ENCODE peak calls at places on chromosomes 12 and 14, in six cellular contexts. B, U, V, G, Z and I are unnamed samples.

GRCh38 chr14:50347521-50347920 is 35.4 kb downstream of the DMAC2L start:
- DNase-seq in B (no peak), U (peak; percentile 69), V (peak; percentile 74), G (peak; percentile 69), Z (no peak), I (peak; percentile 62)

GRCh38 chr12:5439333-5439732 is 7.4 kb downstream of the NTF3 start:
- DNase-seq in B (no peak), U (peak; percentile 24), V (no peak), G (peak; percentile 49), Z (no peak), I (no peak)

GRCh38 chr12:48956279-48957140 is 777 bp downstream of the ARF3 start:
- DNase-seq in B (peak; percentile 84), U (peak; percentile 97), V (peak; percentile 98), G (peak; percentile 93), Z (peak; percentile 87), I (peak; percentile 98)

GRCh38 chr14:90842726-90843125 is 26.5 kb upstream of the TTC7B start:
- DNase-seq in B (no peak), U (no peak), V (no peak), G (no peak), Z (no peak), I (no peak)

GRCh38 chr12:108332791-108333382 is 6.2 kb downstream of the CMKLR1 start:
- DNase-seq in B (no peak), U (no peak), V (peak; percentile 80), G (no peak), Z (no peak), I (no peak)

GRCh38 chr14:75562048-75562447 is 16.4 kb upstream of the FLVCR2 start:
- DNase-seq in B (no peak), U (no peak), V (no peak), G (no peak), Z (no peak), I (no peak)

GRCh38 chr14:41986726-41987125 is 380.1 kb downstream of the LRFN5 start:
- DNase-seq in B (no peak), U (peak; percentile 53), V (peak; percentile 10), G (no peak), Z (no peak), I (no peak)

GRCh38 chr12:2212971-2213869 is 160.4 kb downstream of the CACNA1C start:
- DNase-seq in B (no peak), U (no peak), V (peak; percentile 31), G (no peak), Z (no peak), I (peak; percentile 64)

GRCh38 chr14:34665785-34666425 is 36.0 kb upstream of the SNX6 start:
- DNase-seq in B (peak; percentile 71), U (peak; percentile 96), V (peak; percentile 97), G (peak; percentile 93), Z (peak; percentile 89), I (peak; percentile 92)

GRCh38 chr12:116420476-116420875 is 138.7 kb upstream of the MAP1LC3B2 start:
- DNase-seq in B (no peak), U (no peak), V (no peak), G (no peak), Z (no peak), I (no peak)

DNA sequence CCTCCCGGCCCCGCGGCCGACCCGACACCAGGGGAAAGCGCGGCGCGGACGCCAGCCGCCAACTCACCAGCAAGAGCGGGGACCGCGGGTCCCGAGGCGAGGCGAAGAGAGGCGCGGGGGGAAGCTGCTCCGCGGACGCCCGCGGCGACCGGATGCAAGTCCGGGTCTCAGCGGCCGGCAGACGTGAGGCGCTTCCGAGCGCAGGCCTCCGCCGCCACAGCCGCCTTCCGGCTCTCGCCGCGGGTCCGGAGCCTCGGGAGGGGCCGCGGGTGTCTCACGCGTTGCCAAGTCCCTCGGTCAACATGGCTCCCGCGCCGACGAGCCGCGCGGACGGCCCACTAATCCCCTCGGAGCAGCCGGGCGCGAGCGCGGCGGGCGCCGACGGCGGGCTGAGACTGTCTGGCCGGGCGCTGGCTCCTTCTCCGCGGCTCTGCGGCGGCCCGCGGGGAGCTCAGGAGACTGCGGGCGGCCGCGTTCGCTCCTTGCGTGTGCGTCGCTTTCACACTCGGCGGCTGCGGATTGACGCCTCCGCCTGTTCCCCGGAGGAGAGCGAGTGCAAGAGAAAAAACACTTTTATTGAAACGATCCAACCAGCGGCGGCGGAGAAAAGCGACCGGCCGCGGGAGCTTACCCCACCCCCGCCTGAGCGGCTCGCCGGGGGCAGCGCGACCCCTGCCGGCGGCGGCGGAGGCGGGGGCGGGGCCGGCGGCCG is at the start of gene CDK17:
- DNase-seq in B (no peak), U (peak; percentile 83), V (peak; percentile 92), G (peak; percentile 85), Z (no peak), I (peak; percentile 90)
- TF ChIP-seq CTCF in B (peak; percentile 37), U (peak; percentile 59), V (peak; percentile 41), G (no peak), Z (peak; percentile 43), I (peak; percentile 38)

GRCh38 chr14:85534435-85534834 is 4.5 kb downstream of the FLRT2 start:
- DNase-seq in B (no peak), U (peak; percentile 24), V (peak; percentile 38), G (no peak), Z (no peak), I (peak; percentile 30)

GRCh38 chr14:85533821-85534271 is 3.9 kb downstream of the FLRT2 start:
- DNase-seq in B (no peak), U (peak; percentile 15), V (peak; percentile 34), G (no peak), Z (no peak), I (peak; percentile 36)

GRCh38 chr14:85531594-85532391 is 1.8 kb downstream of the FLRT2 start:
- DNase-seq in B (no peak), U (peak; percentile 80), V (peak; percentile 96), G (peak; percentile 88), Z (no peak), I (peak; percentile 88)

GRCh38 chr14:85532570-85532969 is 2.6 kb downstream of the FLRT2 start:
- DNase-seq in B (no peak), U (no peak), V (no peak), G (no peak), Z (no peak), I (no peak)

DNA sequence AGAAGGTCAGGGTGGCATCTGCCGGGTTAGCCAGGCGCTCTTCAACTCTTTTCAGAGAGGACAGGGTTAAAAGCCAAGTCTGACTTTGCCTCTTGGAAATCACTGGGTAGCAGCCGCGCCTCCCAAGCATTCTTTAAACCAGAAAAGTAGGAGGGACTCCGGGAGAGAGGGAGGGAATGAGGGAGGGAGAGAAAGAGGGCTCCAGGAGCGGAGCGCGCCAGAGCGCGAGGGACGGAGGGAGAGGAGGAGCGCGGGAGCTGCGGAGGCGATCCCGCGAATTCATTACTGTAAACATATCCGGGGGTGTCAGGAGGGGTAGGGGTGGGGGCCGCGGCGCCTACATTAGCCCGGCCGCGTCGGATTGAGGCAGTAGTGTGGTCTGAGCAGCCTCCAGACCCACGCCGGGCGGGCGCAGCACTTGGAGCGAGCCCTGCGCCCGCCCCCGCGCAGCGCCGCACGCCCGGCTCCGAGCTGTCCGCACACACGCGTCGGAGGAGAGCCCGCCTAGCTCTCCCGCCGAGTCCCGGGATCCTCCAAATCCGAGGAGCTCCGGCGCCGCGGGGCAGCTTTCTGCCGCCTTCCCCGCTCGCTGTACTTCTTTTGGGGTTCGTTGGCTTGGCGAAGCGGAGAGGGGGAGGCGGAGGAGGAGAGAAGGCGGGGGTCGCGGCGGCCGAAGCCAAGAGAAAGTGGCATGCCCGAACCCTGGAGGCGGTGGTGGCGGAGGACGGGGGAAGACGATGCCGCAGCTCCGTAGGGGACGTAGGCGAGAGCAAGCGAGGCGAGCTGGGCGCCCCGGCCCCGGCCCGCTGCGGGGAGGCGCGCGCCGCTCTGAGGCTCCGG is 3.3 kb downstream of the FLRT2 start:
- DNase-seq in B (no peak), U (peak; percentile 87), V (peak; percentile 90), G (peak; percentile 87), Z (no peak), I (peak; percentile 89)
- H3K4me3 ChIP-seq in B (peak overlapping the region; percentile 96), U (peak overlapping the region; percentile 67), V (peak overlapping the region; percentile 84), G (peak overlapping the region; percentile 94), Z (peak overlapping the region; percentile 77), I (peak overlapping the region; percentile 87)

DNA sequence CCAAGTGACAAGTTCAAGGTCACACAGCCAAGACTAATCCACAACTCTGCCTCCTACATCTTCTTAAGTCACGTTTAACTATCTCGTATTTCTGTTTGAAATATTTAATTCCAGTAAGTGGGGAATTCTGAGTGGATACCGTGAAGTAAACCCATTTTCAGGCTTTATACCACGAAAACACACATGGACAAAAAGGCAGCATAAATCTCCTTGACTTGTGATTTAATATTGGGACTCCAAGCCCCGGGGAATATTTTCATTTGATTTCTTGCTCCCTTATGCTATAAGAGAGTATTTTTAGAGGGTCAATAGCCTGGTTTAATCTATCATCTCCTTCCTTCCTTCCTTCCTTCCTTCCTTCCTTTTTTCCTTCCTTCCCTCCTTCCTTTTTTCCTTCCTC is 716.7 kb downstream of the VRK1 start:
- DNase-seq in B (no peak), U (no peak), V (no peak), G (no peak), Z (no peak), I (no peak)
- TF ChIP-seq CTCF in B (no peak), U (no peak), V (no peak), G (no peak), Z (no peak), I (no peak)

DNA sequence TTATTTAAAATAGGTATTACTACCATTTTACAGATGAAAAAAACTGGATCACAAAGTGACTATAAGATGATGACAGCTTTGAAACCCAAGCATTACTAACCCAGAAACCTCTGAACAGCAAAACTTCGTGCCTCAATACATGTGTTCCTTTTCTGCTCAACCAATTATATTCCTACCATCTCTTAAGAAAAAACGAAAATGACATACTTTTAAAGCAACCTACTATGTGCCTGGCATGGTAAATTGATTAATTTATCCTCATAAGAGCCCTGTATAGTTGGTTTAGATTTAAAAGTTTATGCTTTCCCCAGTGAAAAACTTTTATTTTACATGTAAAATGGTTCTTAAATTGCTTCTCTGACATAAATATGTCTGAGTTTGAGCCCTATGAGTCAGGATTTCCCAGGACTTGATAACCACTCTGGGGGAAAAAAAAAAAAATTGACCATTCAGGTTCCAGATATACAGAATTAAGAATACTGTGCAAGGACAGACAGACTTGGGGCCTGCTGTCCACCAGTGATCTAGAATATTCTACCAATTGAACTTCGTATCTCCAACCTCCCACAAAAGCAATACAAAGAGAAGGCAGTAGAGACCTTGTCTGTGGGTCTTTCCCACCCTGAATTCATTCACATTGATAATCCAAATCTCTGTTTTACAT is 4.3 kb downstream of the SINHCAF start:
- DNase-seq in B (no peak), U (peak; percentile 62), V (peak; percentile 67), G (no peak), Z (no peak), I (peak; percentile 55)
- H3K4me3 ChIP-seq in B (no peak overlapping the region), U (no peak overlapping the region), V (no peak overlapping the region), G (no peak overlapping the region), Z (no peak overlapping the region), I (no peak overlapping the region)

GRCh38 chr12:120584343-120585149 is 3.3 kb upstream of the POP5 start:
- DNase-seq in B (no peak), U (no peak), V (no peak), G (no peak), Z (no peak), I (peak; percentile 11)
- TF ChIP-seq CTCF in B (peak; percentile 36), U (peak; percentile 39), V (peak; percentile 33), G (peak; percentile 21), Z (peak; percentile 32), I (peak; percentile 35)

GRCh38 chr12:123896786-123897185 is 75.8 kb downstream of the CCDC92 start:
- DNase-seq in B (peak; percentile 75), U (peak; percentile 20), V (no peak), G (peak; percentile 89), Z (peak; percentile 56), I (peak; percentile 73)
- H3K4me3 ChIP-seq in B (peak overlapping the region; percentile 24), U (no peak overlapping the region), V (no peak overlapping the region), G (peak overlapping the region; percentile 57), Z (peak overlapping the region; percentile 35), I (peak overlapping the region; percentile 47)

DNA sequence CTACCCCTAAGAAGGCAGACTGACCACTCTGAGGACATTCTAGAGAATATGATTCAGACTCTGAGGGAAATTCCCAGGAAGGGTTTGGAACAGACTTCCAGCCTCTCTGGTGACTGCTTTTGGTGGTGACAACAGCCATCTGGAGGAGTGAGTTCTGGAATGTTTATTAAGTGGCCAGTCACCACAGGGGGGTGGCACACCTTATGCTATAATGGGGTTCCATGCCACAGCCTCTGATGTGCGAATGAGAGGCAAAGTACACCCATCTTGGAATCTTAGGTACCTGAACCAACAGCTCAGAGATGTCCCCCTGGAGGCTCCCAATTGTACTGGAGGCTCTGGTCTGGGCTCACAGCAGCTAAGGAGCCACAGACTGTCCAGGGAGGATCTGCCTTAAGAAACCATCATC is 9.5 kb upstream of the TINF2 start:
- DNase-seq in B (no peak), U (peak; percentile 67), V (peak; percentile 32), G (peak; percentile 38), Z (no peak), I (no peak)
- TF ChIP-seq CTCF in B (no peak), U (peak; percentile 15), V (peak; percentile 23), G (peak; percentile 33), Z (no peak), I (no peak)